ENCODE peak calls at places on chromosome 18, in seven cellular contexts. One of them, this sample, is unnamed.

GRCh38 chr18:46260016-46260878 is 156.1 kb downstream of the HAUS1 start:
- DNase-seq in bronchial epithelial cell: peak
- DNase-seq in esophagus squamous epithelium: no peak
- DNase-seq in fibroblast of the aortic adventitia: peak
- DNase-seq in tibial artery: no peak
- DNase-seq in lung: no peak
- DNase-seq in astrocyte of the spinal cord: peak
- DNase-seq in this sample: peak

GRCh38 chr18:3722662-3723433 is 272.9 kb downstream of the TGIF1 start:
- DNase-seq in esophagus squamous epithelium: no peak
- DNase-seq in lung: peak
- DNase-seq in bronchial epithelial cell: no peak
- DNase-seq in fibroblast of the aortic adventitia: no peak
- DNase-seq in tibial artery: no peak
- DNase-seq in astrocyte of the spinal cord: no peak
- DNase-seq in this sample: no peak

GRCh38 chr18:4108016-4108415 is 347.1 kb downstream of the DLGAP1 start:
- DNase-seq in esophagus squamous epithelium: no peak
- DNase-seq in bronchial epithelial cell: no peak
- DNase-seq in fibroblast of the aortic adventitia: no peak
- DNase-seq in tibial artery: no peak
- DNase-seq in lung: no peak
- DNase-seq in astrocyte of the spinal cord: no peak
- DNase-seq in this sample: no peak

GRCh38 chr18:69401475-69402218 is 959 bp downstream of the DOK6 start:
- DNase-seq in esophagus squamous epithelium: no peak
- DNase-seq in bronchial epithelial cell: no peak
- DNase-seq in lung: no peak
- DNase-seq in astrocyte of the spinal cord: peak
- DNase-seq in fibroblast of the aortic adventitia: peak
- DNase-seq in tibial artery: no peak
- DNase-seq in this sample: no peak

GRCh38 chr18:75489493-75490190 is 62.1 kb upstream of the SMIM21 start:
- DNase-seq in bronchial epithelial cell: peak
- DNase-seq in tibial artery: no peak
- DNase-seq in esophagus squamous epithelium: no peak
- DNase-seq in lung: no peak
- DNase-seq in astrocyte of the spinal cord: peak
- DNase-seq in fibroblast of the aortic adventitia: peak
- DNase-seq in this sample: peak

GRCh38 chr18:28108801-28109200 is 68.1 kb downstream of the CDH2 start:
- DNase-seq in bronchial epithelial cell: peak
- DNase-seq in astrocyte of the spinal cord: peak
- DNase-seq in fibroblast of the aortic adventitia: peak
- DNase-seq in lung: no peak
- DNase-seq in tibial artery: no peak
- DNase-seq in esophagus squamous epithelium: no peak
- DNase-seq in this sample: no peak

GRCh38 chr18:73384246-73384645 is 516.5 kb upstream of the NETO1 start:
- DNase-seq in esophagus squamous epithelium: no peak
- DNase-seq in bronchial epithelial cell: no peak
- DNase-seq in fibroblast of the aortic adventitia: peak
- DNase-seq in lung: no peak
- DNase-seq in tibial artery: no peak
- DNase-seq in astrocyte of the spinal cord: no peak
- DNase-seq in this sample: no peak

GRCh38 chr18:8480506-8481328 is 128.5 kb upstream of the RAB12 start:
- DNase-seq in astrocyte of the spinal cord: peak
- DNase-seq in esophagus squamous epithelium: no peak
- DNase-seq in lung: no peak
- DNase-seq in fibroblast of the aortic adventitia: peak
- DNase-seq in tibial artery: no peak
- DNase-seq in bronchial epithelial cell: peak
- DNase-seq in this sample: peak

GRCh38 chr18:9380101-9380500 is 45.5 kb downstream of the TWSG1 start:
- DNase-seq in esophagus squamous epithelium: no peak
- DNase-seq in bronchial epithelial cell: no peak
- DNase-seq in lung: no peak
- DNase-seq in tibial artery: no peak
- DNase-seq in astrocyte of the spinal cord: no peak
- DNase-seq in fibroblast of the aortic adventitia: peak
- DNase-seq in this sample: no peak

GRCh38 chr18:9665311-9665710 is 42.8 kb upstream of the RAB31 start:
- DNase-seq in bronchial epithelial cell: no peak
- DNase-seq in tibial artery: no peak
- DNase-seq in lung: no peak
- DNase-seq in astrocyte of the spinal cord: peak
- DNase-seq in fibroblast of the aortic adventitia: no peak
- DNase-seq in esophagus squamous epithelium: no peak
- DNase-seq in this sample: no peak

GRCh38 chr18:57803119-57803969 is at the start of gene ATP8B1:
- DNase-seq in lung: peak
- DNase-seq in astrocyte of the spinal cord: peak
- DNase-seq in bronchial epithelial cell: peak
- DNase-seq in esophagus squamous epithelium: no peak
- DNase-seq in tibial artery: peak
- DNase-seq in fibroblast of the aortic adventitia: peak
- DNase-seq in this sample: no peak

GRCh38 chr18:67525328-67526110 is 9.0 kb upstream of the DSEL start:
- DNase-seq in tibial artery: peak
- DNase-seq in astrocyte of the spinal cord: peak
- DNase-seq in bronchial epithelial cell: peak
- DNase-seq in esophagus squamous epithelium: no peak
- DNase-seq in fibroblast of the aortic adventitia: peak
- DNase-seq in lung: peak
- DNase-seq in this sample: peak

GRCh38 chr18:34345738-34346137 is 121.0 kb upstream of the NOL4 start:
- DNase-seq in astrocyte of the spinal cord: no peak
- DNase-seq in fibroblast of the aortic adventitia: no peak
- DNase-seq in tibial artery: no peak
- DNase-seq in bronchial epithelial cell: peak
- DNase-seq in lung: no peak
- DNase-seq in esophagus squamous epithelium: no peak
- DNase-seq in this sample: no peak

GRCh38 chr18:29096380-29096779 is 919.5 kb upstream of the CDH2 start:
- DNase-seq in astrocyte of the spinal cord: no peak
- DNase-seq in esophagus squamous epithelium: no peak
- DNase-seq in tibial artery: no peak
- DNase-seq in fibroblast of the aortic adventitia: no peak
- DNase-seq in bronchial epithelial cell: no peak
- DNase-seq in lung: no peak
- DNase-seq in this sample: no peak

GRCh38 chr18:76205906-76206305 is 289.1 kb downstream of the ZNF516 start:
- DNase-seq in astrocyte of the spinal cord: no peak
- DNase-seq in esophagus squamous epithelium: no peak
- DNase-seq in tibial artery: no peak
- DNase-seq in bronchial epithelial cell: no peak
- DNase-seq in lung: no peak
- DNase-seq in fibroblast of the aortic adventitia: no peak
- DNase-seq in this sample: no peak

GRCh38 chr18:28267878-28268625 is 91.1 kb upstream of the CDH2 start:
- DNase-seq in tibial artery: no peak
- DNase-seq in esophagus squamous epithelium: no peak
- DNase-seq in astrocyte of the spinal cord: peak
- DNase-seq in fibroblast of the aortic adventitia: peak
- DNase-seq in bronchial epithelial cell: peak
- DNase-seq in lung: no peak
- DNase-seq in this sample: no peak

GRCh38 chr18:8754995-8755955 is 49.9 kb downstream of the MTCL1 start:
- DNase-seq in esophagus squamous epithelium: no peak
- DNase-seq in astrocyte of the spinal cord: peak
- DNase-seq in bronchial epithelial cell: peak
- DNase-seq in lung: no peak
- DNase-seq in tibial artery: no peak
- DNase-seq in fibroblast of the aortic adventitia: no peak
- DNase-seq in this sample: peak

GRCh38 chr18:8798996-8799395 is 93.6 kb downstream of the MTCL1 start:
- DNase-seq in esophagus squamous epithelium: no peak
- DNase-seq in bronchial epithelial cell: no peak
- DNase-seq in lung: no peak
- DNase-seq in fibroblast of the aortic adventitia: no peak
- DNase-seq in tibial artery: no peak
- DNase-seq in astrocyte of the spinal cord: no peak
- DNase-seq in this sample: no peak

GRCh38 chr18:46211816-46212215 is 107.6 kb downstream of the HAUS1 start:
- DNase-seq in lung: no peak
- DNase-seq in bronchial epithelial cell: peak
- DNase-seq in fibroblast of the aortic adventitia: peak
- DNase-seq in esophagus squamous epithelium: no peak
- DNase-seq in astrocyte of the spinal cord: peak
- DNase-seq in tibial artery: no peak
- DNase-seq in this sample: no peak

GRCh38 chr18:57353940-57354461 is 1.6 kb downstream of the ST8SIA3 start:
- DNase-seq in astrocyte of the spinal cord: peak
- DNase-seq in fibroblast of the aortic adventitia: peak
- DNase-seq in bronchial epithelial cell: peak
- DNase-seq in esophagus squamous epithelium: no peak
- DNase-seq in tibial artery: no peak
- DNase-seq in lung: no peak
- DNase-seq in this sample: no peak

GRCh38 chr18:35345460-35345921 is 1.3 kb upstream of the ZNF24 start:
- DNase-seq in esophagus squamous epithelium: no peak
- DNase-seq in lung: no peak
- DNase-seq in astrocyte of the spinal cord: no peak
- DNase-seq in tibial artery: no peak
- DNase-seq in fibroblast of the aortic adventitia: peak
- DNase-seq in bronchial epithelial cell: no peak
- DNase-seq in this sample: no peak

GRCh38 chr18:634551-635045 is 22.9 kb upstream of the TYMS start:
- DNase-seq in lung: no peak
- DNase-seq in tibial artery: no peak
- DNase-seq in esophagus squamous epithelium: no peak
- DNase-seq in bronchial epithelial cell: peak
- DNase-seq in astrocyte of the spinal cord: no peak
- DNase-seq in fibroblast of the aortic adventitia: peak
- DNase-seq in this sample: no peak

GRCh38 chr18:46385124-46385523 is 271.9 kb downstream of the LOXHD1 start:
- DNase-seq in astrocyte of the spinal cord: no peak
- DNase-seq in esophagus squamous epithelium: no peak
- DNase-seq in bronchial epithelial cell: no peak
- DNase-seq in lung: no peak
- DNase-seq in tibial artery: no peak
- DNase-seq in fibroblast of the aortic adventitia: no peak
- DNase-seq in this sample: no peak

GRCh38 chr18:24514439-24514838 is 54.0 kb downstream of the HRH4 start:
- DNase-seq in tibial artery: no peak
- DNase-seq in lung: no peak
- DNase-seq in bronchial epithelial cell: peak
- DNase-seq in esophagus squamous epithelium: no peak
- DNase-seq in astrocyte of the spinal cord: peak
- DNase-seq in fibroblast of the aortic adventitia: peak
- DNase-seq in this sample: no peak

GRCh38 chr18:10444314-10445006 is 10.0 kb upstream of the APCDD1 start:
- DNase-seq in bronchial epithelial cell: no peak
- DNase-seq in esophagus squamous epithelium: no peak
- DNase-seq in lung: no peak
- DNase-seq in astrocyte of the spinal cord: no peak
- DNase-seq in fibroblast of the aortic adventitia: no peak
- DNase-seq in tibial artery: no peak
- DNase-seq in this sample: no peak

GRCh38 chr18:23716516-23716915 is 27.3 kb downstream of the LAMA3 start:
- DNase-seq in tibial artery: no peak
- DNase-seq in lung: no peak
- DNase-seq in bronchial epithelial cell: peak
- DNase-seq in fibroblast of the aortic adventitia: peak
- DNase-seq in astrocyte of the spinal cord: peak
- DNase-seq in esophagus squamous epithelium: no peak
- DNase-seq in this sample: no peak

GRCh38 chr18:79794851-79795250 is 2.9 kb upstream of the KCNG2 start:
- DNase-seq in astrocyte of the spinal cord: no peak
- DNase-seq in fibroblast of the aortic adventitia: no peak
- DNase-seq in lung: no peak
- DNase-seq in esophagus squamous epithelium: no peak
- DNase-seq in tibial artery: no peak
- DNase-seq in bronchial epithelial cell: no peak
- DNase-seq in this sample: no peak

GRCh38 chr18:79792096-79792987 is 5.4 kb upstream of the KCNG2 start:
- DNase-seq in lung: no peak
- DNase-seq in tibial artery: no peak
- DNase-seq in fibroblast of the aortic adventitia: no peak
- DNase-seq in esophagus squamous epithelium: no peak
- DNase-seq in astrocyte of the spinal cord: no peak
- DNase-seq in bronchial epithelial cell: no peak
- DNase-seq in this sample: no peak

GRCh38 chr18:79791141-79791972 is 6.4 kb upstream of the KCNG2 start:
- DNase-seq in lung: peak
- DNase-seq in fibroblast of the aortic adventitia: peak
- DNase-seq in bronchial epithelial cell: peak
- DNase-seq in astrocyte of the spinal cord: peak
- DNase-seq in tibial artery: peak
- DNase-seq in esophagus squamous epithelium: no peak
- DNase-seq in this sample: peak

GRCh38 chr18:79795446-79795845 is 2.3 kb upstream of the KCNG2 start:
- DNase-seq in bronchial epithelial cell: no peak
- DNase-seq in lung: no peak
- DNase-seq in tibial artery: no peak
- DNase-seq in fibroblast of the aortic adventitia: no peak
- DNase-seq in astrocyte of the spinal cord: no peak
- DNase-seq in esophagus squamous epithelium: no peak
- DNase-seq in this sample: no peak

GRCh38 chr18:79792988-79793355 is 4.8 kb upstream of the KCNG2 start:
- DNase-seq in tibial artery: no peak
- DNase-seq in astrocyte of the spinal cord: no peak
- DNase-seq in bronchial epithelial cell: no peak
- DNase-seq in lung: no peak
- DNase-seq in fibroblast of the aortic adventitia: no peak
- DNase-seq in esophagus squamous epithelium: no peak
- DNase-seq in this sample: no peak
- H3K4me3 ChIP-seq in tibial artery: no peak
- H3K4me3 ChIP-seq in astrocyte of the spinal cord: no peak
- H3K4me3 ChIP-seq in bronchial epithelial cell: no peak
- H3K4me3 ChIP-seq in lung: no peak
- H3K4me3 ChIP-seq in fibroblast of the aortic adventitia: no peak
- H3K4me3 ChIP-seq in esophagus squamous epithelium: no peak
- H3K4me3 ChIP-seq in this sample: no peak

GRCh38 chr18:22167471-22168151 is 1.8 kb upstream of the GATA6 start:
- DNase-seq in astrocyte of the spinal cord: peak
- DNase-seq in fibroblast of the aortic adventitia: peak
- DNase-seq in esophagus squamous epithelium: no peak
- DNase-seq in bronchial epithelial cell: no peak
- DNase-seq in lung: no peak
- DNase-seq in tibial artery: peak
- DNase-seq in this sample: no peak
- H3K4me3 ChIP-seq in astrocyte of the spinal cord: peak
- H3K4me3 ChIP-seq in fibroblast of the aortic adventitia: peak
- H3K4me3 ChIP-seq in esophagus squamous epithelium: no peak
- H3K4me3 ChIP-seq in bronchial epithelial cell: no peak
- H3K4me3 ChIP-seq in lung: no peak
- H3K4me3 ChIP-seq in tibial artery: peak
- H3K4me3 ChIP-seq in this sample: no peak

GRCh38 chr18:37258131-37258530 is 307.5 kb downstream of the CELF4 start:
- DNase-seq in bronchial epithelial cell: no peak
- DNase-seq in astrocyte of the spinal cord: no peak
- DNase-seq in tibial artery: no peak
- DNase-seq in esophagus squamous epithelium: no peak
- DNase-seq in lung: no peak
- DNase-seq in fibroblast of the aortic adventitia: no peak
- DNase-seq in this sample: no peak
- H3K4me3 ChIP-seq in bronchial epithelial cell: no peak
- H3K4me3 ChIP-seq in astrocyte of the spinal cord: no peak
- H3K4me3 ChIP-seq in tibial artery: no peak
- H3K4me3 ChIP-seq in esophagus squamous epithelium: no peak
- H3K4me3 ChIP-seq in lung: no peak
- H3K4me3 ChIP-seq in fibroblast of the aortic adventitia: no peak
- H3K4me3 ChIP-seq in this sample: no peak

GRCh38 chr18:48543228-48543627 is 4.4 kb downstream of the CTIF start:
- DNase-seq in astrocyte of the spinal cord: no peak
- DNase-seq in bronchial epithelial cell: no peak
- DNase-seq in esophagus squamous epithelium: no peak
- DNase-seq in tibial artery: no peak
- DNase-seq in lung: no peak
- DNase-seq in fibroblast of the aortic adventitia: no peak
- DNase-seq in this sample: no peak
- H3K4me3 ChIP-seq in astrocyte of the spinal cord: no peak
- H3K4me3 ChIP-seq in bronchial epithelial cell: no peak
- H3K4me3 ChIP-seq in esophagus squamous epithelium: no peak
- H3K4me3 ChIP-seq in tibial artery: no peak
- H3K4me3 ChIP-seq in lung: no peak
- H3K4me3 ChIP-seq in fibroblast of the aortic adventitia: no peak
- H3K4me3 ChIP-seq in this sample: no peak